ENCODE peak calls at places on chromosomes 11 and 22, in six cellular contexts. K, I, T, Q, V and Y are unnamed samples.

GRCh38 chr22:35498026-35498425 is 42.6 kb upstream of the RASD2 start:
- DNase-seq in K (no peak), Q (no peak), T (no peak), V (no peak), I (no peak), Y (no peak)

GRCh38 chr11:125410091-125410490 is 86.0 kb downstream of the FEZ1 start:
- DNase-seq in T (no peak), V (no peak), K (no peak), Q (no peak), I (no peak), Y (no peak)

GRCh38 chr11:33543823-33544222 is 156.8 kb downstream of the C11orf91 start:
- DNase-seq in V (no peak), T (no peak), I (no peak), K (no peak), Q (no peak), Y (no peak)

GRCh38 chr11:61725632-61726280 is 26.7 kb upstream of the MYRF start:
- DNase-seq in K (peak; percentile 49), I (no peak), V (no peak), Q (peak; percentile 40), T (no peak), Y (no peak)

GRCh38 chr22:38383417-38383816 is 66.2 kb upstream of the CSNK1E start:
- DNase-seq in V (no peak), T (no peak), I (no peak), K (no peak), Q (no peak), Y (no peak)

GRCh38 chr11:97355230-97355629 is 965.4 kb downstream of the JRKL start:
- DNase-seq in K (no peak), V (no peak), I (no peak), T (no peak), Q (no peak), Y (no peak)

GRCh38 chr11:119316729-119317591 is at the start of gene MCAM:
- DNase-seq in I (no peak), V (peak; percentile 71), Q (peak; percentile 28), T (peak; percentile 13), K (no peak), Y (no peak)

GRCh38 chr11:64916040-64916847 is 765 bp downstream of the ATG2A start:
- DNase-seq in I (no peak), T (peak; percentile 26), K (no peak), Q (peak; percentile 65), V (no peak), Y (peak; percentile 30)

GRCh38 chr11:3820971-3821370 is 12.6 kb downstream of the PGAP2 start:
- DNase-seq in I (no peak), T (no peak), V (no peak), K (no peak), Q (no peak), Y (no peak)

GRCh38 chr22:39908737-39909136 is 7.9 kb downstream of the GRAP2 start:
- DNase-seq in I (no peak), T (no peak), Q (no peak), K (no peak), V (no peak), Y (no peak)

GRCh38 chr11:1326435-1327063 is 17.1 kb upstream of the TOLLIP start:
- DNase-seq in Q (peak; percentile 66), V (no peak), I (no peak), K (no peak), T (no peak), Y (no peak)

GRCh38 chr22:31142285-31142684 is 2.0 kb upstream of the PLA2G3 start:
- DNase-seq in I (no peak), T (no peak), K (no peak), Q (no peak), V (no peak), Y (no peak)

GRCh38 chr11:19995131-19995530 is 165.1 kb downstream of the DBX1 start:
- DNase-seq in K (no peak), T (no peak), Q (peak; percentile 34), V (no peak), I (no peak), Y (no peak)

GRCh38 chr22:19941365-19942070 is at the start of the genes COMT and TXNRD2:
- DNase-seq in Q (peak; percentile 63), V (peak; percentile 52), I (no peak), T (peak; percentile 72), K (no peak), Y (no peak)

GRCh38 chr11:11177156-11177808 is 175.8 kb downstream of the CSNK2A3 start:
- DNase-seq in Q (no peak), K (no peak), I (no peak), V (no peak), T (no peak), Y (no peak)

GRCh38 chr11:11843233-11843632 is 1.5 kb downstream of the USP47 start:
- DNase-seq in T (peak; percentile 49), I (no peak), Q (peak; percentile 44), K (no peak), V (peak; percentile 50), Y (no peak)

GRCh38 chr11:67271548-67272284 is 5.4 kb downstream of the GRK2 start:
- DNase-seq in T (peak; percentile 69), K (no peak), V (no peak), I (no peak), Q (no peak), Y (no peak)

GRCh38 chr11:102279641-102280170 is 37.6 kb upstream of the BIRC3 start:
- DNase-seq in Q (no peak), I (no peak), T (no peak), K (peak; percentile 53), V (no peak), Y (peak; percentile 65)

GRCh38 chr22:38069372-38070249 is 12.4 kb downstream of the PICK1 start:
- DNase-seq in V (peak; percentile 89), K (peak; percentile 73), T (no peak), Q (peak; percentile 68), I (peak; percentile 91), Y (no peak)

GRCh38 chr22:36073476-36073875 is 44.9 kb upstream of the RBFOX2 start:
- DNase-seq in Q (no peak), T (no peak), V (no peak), I (no peak), K (no peak), Y (no peak)

GRCh38 chr11:32032478-32032877 is 58.4 kb upstream of the RCN1 start:
- DNase-seq in T (no peak), K (no peak), Q (no peak), I (no peak), V (no peak), Y (no peak)

GRCh38 chr11:12768731-12769673 is 94.8 kb downstream of the TEAD1 start:
- DNase-seq in T (no peak), I (no peak), K (no peak), V (no peak), Q (peak; percentile 26), Y (no peak)

GRCh38 chr11:32309541-32310217 is 125.7 kb downstream of the WT1 start:
- DNase-seq in T (no peak), K (no peak), Q (no peak), V (no peak), I (no peak), Y (no peak)

GRCh38 chr11:44275241-44275640 is 34.7 kb downstream of the ALX4 start:
- DNase-seq in K (no peak), I (no peak), Q (no peak), V (no peak), T (no peak), Y (no peak)

GRCh38 chr11:93700830-93701229 is 39.3 kb downstream of the CEP295 start:
- DNase-seq in V (no peak), Q (no peak), K (no peak), I (no peak), T (no peak), Y (no peak)

GRCh38 chr11:70506658-70506970 is 108.3 kb downstream of the CTTN start:
- DNase-seq in V (no peak), I (no peak), Q (no peak), T (no peak), K (no peak), Y (no peak)

GRCh38 chr22:40263191-40263590 is 83.1 kb upstream of the ADSL start:
- DNase-seq in K (no peak), Q (no peak), T (no peak), I (no peak), V (no peak), Y (no peak)

GRCh38 chr22:19713650-19714319 is 518 bp upstream of the SEPTIN5 start:
- DNase-seq in I (no peak), Q (no peak), K (no peak), T (no peak), V (no peak), Y (no peak)

GRCh38 chr11:130391692-130392091 is 36.7 kb downstream of the ADAMTS8 start:
- DNase-seq in T (no peak), I (no peak), K (no peak), Q (no peak), V (no peak), Y (no peak)

GRCh38 chr11:134574947-134575346 is 162.9 kb upstream of the B3GAT1 start:
- DNase-seq in T (no peak), I (no peak), V (no peak), K (no peak), Q (no peak), Y (no peak)

GRCh38 chr11:125165111-125165663 is 636 bp downstream of the PKNOX2 start:
- DNase-seq in T (no peak), V (no peak), Q (peak; percentile 1), K (no peak), I (no peak), Y (no peak)

GRCh38 chr22:37918580-37919274 is 12.6 kb downstream of the MICALL1 start:
- DNase-seq in V (no peak), K (no peak), T (no peak), I (no peak), Q (no peak), Y (no peak)

GRCh38 chr22:29166180-29166579 is 39.5 kb upstream of the EMID1 start:
- DNase-seq in V (no peak), K (no peak), Q (no peak), T (no peak), I (no peak), Y (no peak)

GRCh38 chr11:12478743-12479142 is 101.4 kb downstream of the PARVA start:
- DNase-seq in Q (no peak), K (no peak), I (no peak), T (no peak), V (no peak), Y (peak; percentile 58)

GRCh38 chr11:19727246-19727645 is 14.6 kb downstream of the NAV2 start:
- DNase-seq in Q (no peak), T (no peak), K (no peak), I (no peak), V (no peak), Y (peak; percentile 42)